ENCODE peak calls at places on chromosomes 6 and 20, in seven cellular contexts. U is left cardiac atrium, W is HS-5, L is caudate nucleus, V is left ventricle myocardium superior, K is germinal center, E is right atrium auricular region. T is an unnamed sample.
A peak's percentile ranks its signal among the peaks of the same experiment; 100 is the strongest.

GRCh38 chr6:157648561-157648960 is 174.5 kb upstream of the SNX9 start:
- DNase-seq in L (peak; percentile 57), E (no peak), W (no peak), U (no peak), V (no peak), K (no peak), T (no peak)

GRCh38 chr6:32906539-32906938 is 34.3 kb downstream of the HLA-DMB start:
- DNase-seq in V (no peak), W (no peak), E (no peak), U (no peak), L (no peak), K (no peak), T (no peak)

GRCh38 chr6:170093658-170094596 is 197.0 kb downstream of the DLL1 start:
- DNase-seq in V (peak; percentile 21), U (peak; percentile 17), W (no peak), K (no peak), L (no peak), E (peak; percentile 52), T (no peak)

GRCh38 chr20:38023181-38024085 is 9.8 kb downstream of the TTI1 start:
- DNase-seq in K (no peak), E (no peak), U (no peak), V (no peak), W (no peak), L (no peak), T (no peak)

GRCh38 chr20:53262294-53262840 is 290.2 kb downstream of the TSHZ2 start:
- DNase-seq in K (no peak), U (no peak), E (no peak), L (no peak), V (no peak), W (no peak), T (no peak)

GRCh38 chr20:4898282-4898681 is 103.0 kb downstream of the SLC23A2 start:
- DNase-seq in U (peak; percentile 64), E (no peak), V (peak; percentile 61), W (peak; percentile 18), K (no peak), L (no peak), T (no peak)

GRCh38 chr20:46348231-46348803 is 40.0 kb upstream of the CDH22 start:
- DNase-seq in L (peak; percentile 67), W (no peak), V (peak; percentile 54), U (no peak), E (no peak), K (no peak), T (no peak)

GRCh38 chr6:53069431-53069830 is 4.2 kb downstream of the FBXO9 start:
- DNase-seq in E (no peak), L (no peak), W (no peak), V (no peak), K (no peak), U (no peak), T (no peak)

GRCh38 chr20:31811796-31812728 is 7.1 kb upstream of the MYLK2 start:
- DNase-seq in W (no peak), V (no peak), K (no peak), E (no peak), L (no peak), U (no peak), T (no peak)

GRCh38 chr6:113858605-113859348 is 1.6 kb downstream of the MARCKS start:
- DNase-seq in K (peak; percentile 95), L (peak; percentile 89), W (peak; percentile 69), V (peak; percentile 94), E (peak; percentile 85), U (peak; percentile 89), T (peak; percentile 54)

GRCh38 chr20:6767536-6768227 is at the start of gene BMP2:
- DNase-seq in W (no peak), L (no peak), E (no peak), U (peak; percentile 60), K (peak; percentile 27), V (peak; percentile 84), T (no peak)

GRCh38 chr6:34806738-34807453 is 15.0 kb downstream of the BLTP3A start:
- DNase-seq in K (no peak), W (no peak), U (no peak), L (no peak), V (no peak), E (no peak), T (no peak)

GRCh38 chr6:155519339-155519738 is 63.7 kb upstream of the NOX3 start:
- DNase-seq in V (no peak), U (no peak), K (no peak), E (no peak), L (no peak), W (no peak), T (no peak)

GRCh38 chr20:54345301-54345724 is 130.1 kb upstream of the DOK5 start:
- DNase-seq in K (no peak), V (no peak), U (no peak), E (no peak), L (no peak), W (peak; percentile 100), T (no peak)

GRCh38 chr6:111533087-111533784 is 50.2 kb upstream of the REV3L start:
- DNase-seq in V (no peak), U (no peak), L (no peak), K (no peak), W (no peak), E (no peak), T (no peak)

GRCh38 chr20:21173496-21174025 is 47.7 kb downstream of the KIZ start:
- DNase-seq in K (no peak), W (no peak), E (no peak), L (no peak), V (no peak), U (no peak), T (no peak)

GRCh38 chr6:11323666-11324452 is 91.4 kb upstream of the NEDD9 start:
- DNase-seq in W (no peak), E (peak; percentile 73), L (no peak), K (no peak), V (peak; percentile 44), U (peak; percentile 49), T (peak; percentile 41)

GRCh38 chr20:37267684-37268313 is 6.2 kb upstream of the GHRH start:
- DNase-seq in K (no peak), V (no peak), L (no peak), E (no peak), W (no peak), U (no peak), T (no peak)

GRCh38 chr6:90393232-90393884 is 96.7 kb upstream of the BACH2 start:
- DNase-seq in L (peak; percentile 36), K (peak; percentile 55), U (peak; percentile 47), E (no peak), W (no peak), V (no peak), T (no peak)

GRCh38 chr6:16850332-16851022 is 89.2 kb upstream of the ATXN1 start:
- DNase-seq in E (no peak), W (no peak), U (no peak), K (no peak), L (no peak), V (no peak), T (no peak)

GRCh38 chr6:73521351-73522254 is 771 bp upstream of the EEF1A1 start:
- DNase-seq in L (no peak), U (peak; percentile 85), W (no peak), V (peak; percentile 78), K (peak; percentile 63), E (no peak), T (peak; percentile 45)

T was measured in C1 segment of cervical spinal cord.